ENCODE peak calls at places on chromosomes 5 and 9, in ten cellular contexts. W is stomach, P is choroid plexus epithelial cell, L is neural progenitor cell, F is astrocyte of the spinal cord, R is foreskin fibroblast, Z is tibial artery, K is cardiac muscle cell, O is astrocyte, J is AG04450. I is an unnamed sample.

GRCh38 chr5:122091942-122092600 is 14.0 kb upstream of the LOX start:
- DNase-seq in J (no peak), W (no peak), Z (no peak), K (peak; percentile 67), P (peak; percentile 76), F (peak; percentile 78), O (peak; percentile 81), R (no peak), L (peak; percentile 45), I (no peak)

GRCh38 chr5:76402880-76403712 is at the start of gene IQGAP2:
- DNase-seq in R (peak; percentile 21), W (peak; percentile 83), Z (peak; percentile 53), K (peak; percentile 62), O (peak; percentile 51), L (peak; percentile 87), J (peak; percentile 1), P (peak; percentile 65), F (peak; percentile 61), I (no peak)

GRCh38 chr5:191036-191948 is at the start of gene LRRC14B:
- DNase-seq in K (no peak), Z (no peak), F (no peak), O (no peak), L (no peak), W (peak; percentile 90), R (no peak), J (no peak), P (no peak), I (no peak)

GRCh38 chr9:95249986-95250385 is 67.5 kb downstream of the FANCC start:
- DNase-seq in K (no peak), J (no peak), W (no peak), Z (no peak), L (peak; percentile 42), O (no peak), R (no peak), F (no peak), P (no peak), I (no peak)

GRCh38 chr9:129500166-129500862 is 120.6 kb downstream of the C9orf50 start:
- DNase-seq in F (peak; percentile 89), W (no peak), Z (no peak), P (peak; percentile 85), K (peak; percentile 67), L (peak; percentile 92), J (no peak), O (peak; percentile 72), R (no peak), I (no peak)

GRCh38 chr9:33731142-33731541 is 64.2 kb upstream of the PRSS3 start:
- DNase-seq in K (no peak), L (no peak), Z (no peak), R (no peak), W (no peak), P (no peak), O (no peak), J (no peak), F (no peak), I (no peak)

GRCh38 chr9:130421802-130422276 is 22.9 kb upstream of the ASS1 start:
- DNase-seq in K (peak; percentile 59), O (peak; percentile 66), R (peak; percentile 84), L (peak; percentile 80), Z (no peak), F (peak; percentile 87), J (peak; percentile 81), W (no peak), P (peak; percentile 89), I (no peak)

GRCh38 chr5:137613554-137614265 is 114.6 kb upstream of the SPOCK1 start:
- DNase-seq in Z (no peak), J (no peak), L (no peak), K (peak; percentile 28), R (peak; percentile 27), P (no peak), O (no peak), F (no peak), W (no peak), I (no peak)

GRCh38 chr5:143118222-143118621 is 285.3 kb downstream of the NR3C1 start:
- DNase-seq in R (no peak), O (no peak), P (no peak), J (no peak), K (no peak), F (no peak), L (no peak), Z (no peak), W (no peak), I (no peak)

GRCh38 chr5:85484982-85485574 is 1100.4 kb upstream of the EDIL3 start:
- DNase-seq in J (no peak), Z (no peak), F (peak; percentile 2), P (no peak), R (no peak), K (no peak), W (no peak), O (no peak), L (peak; percentile 39), I (no peak)

GRCh38 chr9:21001581-21001980 is 29.9 kb downstream of the HACD4 start:
- DNase-seq in O (no peak), W (no peak), L (no peak), R (no peak), J (no peak), P (no peak), Z (no peak), K (no peak), F (no peak), I (no peak)

GRCh38 chr5:154706416-154706815 is 48.8 kb upstream of the LARP1 start:
- DNase-seq in L (no peak), J (no peak), F (no peak), P (no peak), O (no peak), K (no peak), W (no peak), Z (no peak), R (no peak), I (no peak)

DNA sequence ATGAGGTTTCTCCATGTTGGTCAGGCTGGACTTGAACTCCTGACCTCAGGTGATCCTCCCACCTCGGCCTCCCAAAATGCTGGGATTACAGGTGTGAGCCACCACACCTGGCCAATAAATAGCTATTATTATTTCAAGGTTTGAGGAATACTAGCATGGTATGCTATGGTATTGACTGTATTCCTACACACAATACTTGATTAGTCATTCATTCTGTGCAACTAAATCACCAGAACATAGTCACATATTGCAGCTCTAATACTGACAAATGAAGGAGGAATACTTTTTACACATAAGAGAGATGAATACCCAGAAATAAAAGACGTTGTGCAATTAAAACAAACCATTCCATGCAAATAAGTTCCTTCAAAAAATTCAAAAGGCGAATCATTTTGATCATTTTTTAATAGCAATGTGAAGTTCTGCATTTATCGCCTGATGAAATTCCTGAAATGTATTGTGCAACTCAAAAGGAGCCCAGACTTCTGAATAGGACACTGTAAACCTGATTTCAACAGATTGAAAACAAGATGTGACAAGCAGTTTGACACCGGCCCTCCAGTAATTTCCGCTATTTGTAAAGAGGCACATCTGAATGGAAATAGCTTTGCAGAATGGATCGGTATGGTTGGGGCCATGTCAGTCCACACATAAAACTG is 687.5 kb upstream of the SEMA6A start:
- DNase-seq in W (no peak), L (no peak), F (no peak), R (no peak), Z (no peak), O (no peak), J (no peak), K (no peak), P (no peak), I (no peak)
- H3K4me3 ChIP-seq in W (no peak overlapping the region), L (no peak overlapping the region), F (no peak overlapping the region), R (no peak overlapping the region), Z (no peak overlapping the region), O (no peak overlapping the region), J (no peak overlapping the region), K (no peak overlapping the region), P (no peak overlapping the region), I (no peak overlapping the region)

GRCh38 chr5:124865603-124866354 is 119.3 kb upstream of the ZNF608 start:
- DNase-seq in J (no peak), F (no peak), W (no peak), L (no peak), P (peak; percentile 66), K (peak; percentile 46), R (peak; percentile 2), O (no peak), Z (no peak), I (no peak)

GRCh38 chr5:124869481-124870033 is 123.1 kb upstream of the ZNF608 start:
- DNase-seq in Z (no peak), J (no peak), K (no peak), W (no peak), P (no peak), F (no peak), R (no peak), L (no peak), O (no peak), I (no peak)

GRCh38 chr5:124868661-124869060 is 122.2 kb upstream of the ZNF608 start:
- DNase-seq in F (no peak), J (no peak), W (no peak), P (no peak), R (no peak), K (peak; percentile 17), Z (no peak), L (no peak), O (peak; percentile 38), I (no peak)

GRCh38 chr5:124866355-124867063 is 120.1 kb upstream of the ZNF608 start:
- DNase-seq in W (no peak), Z (no peak), L (no peak), J (no peak), O (peak; percentile 51), P (no peak), F (no peak), R (peak; percentile 28), K (no peak), I (no peak)

DNA sequence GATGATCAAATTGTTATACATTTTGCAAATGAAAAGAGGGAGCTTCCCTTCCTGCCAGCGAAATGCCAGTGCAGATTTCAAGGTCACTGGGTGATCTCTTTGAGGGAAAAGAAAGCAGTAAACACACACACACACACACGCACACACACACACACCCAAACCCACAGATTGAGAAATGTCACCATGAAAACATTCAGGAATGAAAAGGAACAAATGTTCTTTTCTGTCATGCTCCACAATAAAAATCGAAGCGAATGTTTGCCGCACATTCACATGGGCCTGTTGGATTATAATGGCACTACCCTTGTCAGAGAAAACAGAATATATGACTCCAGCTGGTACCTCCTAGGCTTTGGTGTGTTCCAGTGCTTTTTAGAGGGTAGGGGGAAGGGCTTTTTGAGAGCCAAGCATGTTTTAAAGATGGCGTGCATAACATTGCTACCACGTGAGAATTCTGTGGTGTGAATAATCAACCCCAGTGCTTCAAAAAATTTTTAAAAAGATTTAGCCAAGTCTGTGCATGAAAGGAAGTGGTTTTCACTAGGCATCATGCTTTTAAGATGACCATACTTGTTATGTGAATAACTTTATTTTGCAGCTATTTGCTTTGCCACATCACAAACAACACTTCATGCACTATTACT is 120.7 kb upstream of the ZNF608 start:
- DNase-seq in Z (no peak), J (no peak), L (no peak), F (peak; percentile 81), R (peak; percentile 83), K (peak; percentile 59), O (peak; percentile 95), W (no peak), P (peak; percentile 49), I (no peak)
- H3K4me3 ChIP-seq in Z (no peak overlapping the region), J (no peak overlapping the region), L (no peak overlapping the region), F (no peak overlapping the region), R (no peak overlapping the region), K (no peak overlapping the region), O (peak overlapping the region; percentile 18), W (no peak overlapping the region), P (no peak overlapping the region), I (no peak overlapping the region)

GRCh38 chr9:13139641-13140171 is 139.8 kb downstream of the MPDZ start:
- DNase-seq in W (no peak), K (peak; percentile 90), J (peak; percentile 64), P (peak; percentile 95), Z (no peak), O (peak; percentile 86), L (no peak), F (peak; percentile 91), R (peak; percentile 67), I (peak; percentile 89)
- H3K4me3 ChIP-seq in W (no peak overlapping the region), K (no peak overlapping the region), J (peak overlapping the region; percentile 48), P (peak overlapping the region; percentile 37), Z (no peak overlapping the region), O (peak overlapping the region; percentile 44), L (no peak overlapping the region), F (peak overlapping the region; percentile 22), R (peak overlapping the region; percentile 28), I (no peak overlapping the region)

GRCh38 chr5:135456238-135457099 is 4.3 kb upstream of the TIFAB start:
- DNase-seq in W (peak; percentile 49), Z (peak; percentile 71), K (peak; percentile 88), F (peak; percentile 34), O (peak; percentile 88), L (no peak), P (peak; percentile 63), J (no peak), R (peak; percentile 87), I (no peak)
- H3K4me3 ChIP-seq in W (no peak overlapping the region), Z (no peak overlapping the region), K (no peak overlapping the region), F (no peak overlapping the region), O (no peak overlapping the region), L (no peak overlapping the region), P (no peak overlapping the region), J (no peak overlapping the region), R (no peak overlapping the region), I (no peak overlapping the region)